ENCODE peak calls at places on chromosomes 7 and 10, in five cellular contexts. U is H9, Y is trophoblast cell, P is H1, R is mesenchymal stem cell. H is an unnamed sample.

GRCh38 chr7:101848168-101848951 is 30.9 kb downstream of the CUX1 start:
- DNase-seq in U (no peak), Y (no peak), P (no peak), R (no peak), H (no peak)

GRCh38 chr10:133260895-133261725 is 15.6 kb downstream of the ADAM8 start:
- DNase-seq in U (no peak), Y (peak), P (no peak), R (peak), H (no peak)

GRCh38 chr10:18918545-18918944 is 130.1 kb upstream of the MALRD1 start:
- DNase-seq in U (no peak), Y (peak), P (no peak), R (no peak), H (no peak)

GRCh38 chr10:29480281-29480954 is 154.4 kb downstream of the SVIL start:
- DNase-seq in U (no peak), Y (no peak), P (no peak), R (no peak), H (no peak)

GRCh38 chr7:82616059-82616723 is 172.6 kb upstream of the CACNA2D1 start:
- DNase-seq in U (no peak), Y (no peak), P (no peak), R (no peak), H (no peak)

GRCh38 chr7:4610768-4611467 is 71.2 kb upstream of the FOXK1 start:
- DNase-seq in U (peak), Y (peak), P (no peak), R (peak), H (peak)

GRCh38 chr7:30918676-30919075 is 7.0 kb downstream of the AQP1 start:
- DNase-seq in U (no peak), Y (no peak), P (no peak), R (no peak), H (no peak)

GRCh38 chr7:133510326-133511055 is 257.6 kb downstream of the EXOC4 start:
- DNase-seq in U (no peak), Y (no peak), P (no peak), R (peak), H (no peak)

GRCh38 chr7:130371059-130371458 is 9.2 kb upstream of the CPA1 start:
- DNase-seq in U (no peak), Y (no peak), P (no peak), R (peak), H (no peak)

GRCh38 chr10:81920213-81920829 is 45.3 kb downstream of the NRG3 start:
- DNase-seq in U (peak), Y (no peak), P (no peak), R (no peak), H (no peak)

GRCh38 chr7:100632951-100633717 is 8.2 kb downstream of the TFR2 start:
- DNase-seq in U (peak), Y (peak), P (no peak), R (peak), H (no peak)

GRCh38 chr10:71748671-71749191 is 24.6 kb downstream of the VSIR start:
- DNase-seq in U (peak), Y (no peak), P (no peak), R (no peak), H (no peak)

GRCh38 chr10:125161570-125162139 is 1.3 kb upstream of the CTBP2 start:
- DNase-seq in U (no peak), Y (no peak), P (no peak), R (peak), H (no peak)

GRCh38 chr7:105707381-105707780 is 126.1 kb upstream of the EFCAB10 start:
- DNase-seq in U (no peak), Y (no peak), P (no peak), R (no peak), H (no peak)

GRCh38 chr7:29131678-29132077 is 14.7 kb downstream of the CPVL start:
- DNase-seq in U (no peak), Y (no peak), P (no peak), R (no peak), H (no peak)
- H2BK12ac ChIP-seq in U (no peak), Y (no peak), P (no peak), R (no peak), H (no peak)

GRCh38 chr10:12905067-12905466 is 96.4 kb downstream of the CCDC3 start:
- DNase-seq in U (no peak), Y (no peak), P (no peak), R (no peak), H (no peak)
- H2BK12ac ChIP-seq in U (no peak), Y (no peak), P (no peak), R (no peak), H (no peak)

GRCh38 chr7:45028138-45028919 is 28.3 kb downstream of the CCM2 start:
- DNase-seq in U (no peak), Y (no peak), P (no peak), R (no peak), H (no peak)
- H2BK12ac ChIP-seq in U (no peak), Y (no peak), P (no peak), R (no peak), H (no peak)

GRCh38 chr7:120876922-120877321 is 19.0 kb upstream of the TSPAN12 start:
- DNase-seq in U (no peak), Y (peak), P (no peak), R (no peak), H (no peak)
- H2BK12ac ChIP-seq in U (no peak), Y (no peak), P (no peak), R (no peak), H (no peak)

GRCh38 chr7:96248405-96248804 is 73.5 kb downstream of the SLC25A13 start:
- DNase-seq in U (no peak), Y (no peak), P (no peak), R (no peak), H (no peak)

GRCh38 chr7:96253441-96253840 is 68.5 kb downstream of the SLC25A13 start:
- DNase-seq in U (no peak), Y (no peak), P (no peak), R (no peak), H (no peak)

GRCh38 chr7:96246972-96247371 is 74.9 kb downstream of the SLC25A13 start:
- DNase-seq in U (no peak), Y (no peak), P (no peak), R (no peak), H (no peak)

GRCh38 chr7:96244992-96245292 is 77.0 kb downstream of the SLC25A13 start:
- DNase-seq in U (no peak), Y (no peak), P (no peak), R (no peak), H (no peak)

GRCh38 chr7:96250776-96251361 is 71.0 kb downstream of the SLC25A13 start:
- DNase-seq in U (no peak), Y (no peak), P (no peak), R (no peak), H (no peak)
- H2BK12ac ChIP-seq in U (no peak), Y (no peak), P (no peak), R (no peak), H (no peak)

GRCh38 chr7:155455776-155456516 is 2.0 kb upstream of the EN2 start:
- DNase-seq in U (no peak), Y (no peak), P (no peak), R (no peak), H (no peak)

GRCh38 chr7:155455132-155455693 is 2.7 kb upstream of the EN2 start:
- DNase-seq in U (no peak), Y (no peak), P (no peak), R (no peak), H (no peak)

GRCh38 chr7:155457544-155458316 is at the start of gene EN2:
- DNase-seq in U (no peak), Y (no peak), P (no peak), R (no peak), H (no peak)

GRCh38 chr7:155456772-155457543 is 971 bp upstream of the EN2 start:
- DNase-seq in U (peak), Y (peak), P (no peak), R (peak), H (no peak)

DNA sequence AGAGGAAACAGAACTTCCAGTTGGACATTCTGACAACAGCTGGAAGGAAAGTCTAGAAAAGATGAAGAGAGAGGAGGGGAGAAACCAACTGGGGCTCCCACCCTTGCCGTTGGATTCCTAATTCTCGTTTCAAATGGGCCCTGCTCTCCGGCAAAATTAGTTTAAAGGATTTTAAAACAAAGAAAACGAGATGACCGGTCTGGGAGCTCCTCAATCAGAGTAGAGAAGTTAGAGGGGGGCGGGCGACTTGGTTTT is 1.5 kb upstream of the EN2 start:
- DNase-seq in U (no peak), Y (no peak), P (no peak), R (no peak), H (no peak)
- H2BK12ac ChIP-seq in U (no peak), Y (no peak), P (no peak), R (no peak), H (no peak)

GRCh38 chr7:152180048-152180447 is 154.6 kb downstream of the GALNT11 start:
- DNase-seq in U (no peak), Y (no peak), P (no peak), R (no peak), H (no peak)

GRCh38 chr7:152189026-152189425 is 163.6 kb downstream of the GALNT11 start:
- DNase-seq in U (no peak), Y (no peak), P (no peak), R (peak), H (no peak)

GRCh38 chr7:152180587-152180986 is 155.1 kb downstream of the GALNT11 start:
- DNase-seq in U (no peak), Y (no peak), P (no peak), R (no peak), H (no peak)

GRCh38 chr7:152185514-152185913 is 160.0 kb downstream of the GALNT11 start:
- DNase-seq in U (no peak), Y (no peak), P (no peak), R (no peak), H (no peak)
- H2BK12ac ChIP-seq in U (no peak), Y (no peak), P (no peak), R (no peak), H (no peak)